ENCODE peak calls at places on chromosomes 6 and 20, in nine cellular contexts. One of them, this sample, is unnamed.

GRCh38 chr6:146169872-146170271 is 141.0 kb downstream of the GRM1 start:
- DNase-seq in fibroblast of lung: no peak
- DNase-seq in transverse colon: no peak
- DNase-seq in body of pancreas: no peak
- DNase-seq in heart left ventricle: no peak
- DNase-seq in endodermal cell: no peak
- DNase-seq in fibroblast of the aortic adventitia: no peak
- DNase-seq in GM23338: no peak
- DNase-seq in sigmoid colon: no peak
- DNase-seq in this sample: no peak

GRCh38 chr6:97189767-97190166 is 93.2 kb downstream of the MMS22L start:
- DNase-seq in fibroblast of lung: peak; percentile 83
- DNase-seq in endodermal cell: no peak
- DNase-seq in transverse colon: no peak
- DNase-seq in GM23338: no peak
- DNase-seq in heart left ventricle: no peak
- DNase-seq in sigmoid colon: no peak
- DNase-seq in fibroblast of the aortic adventitia: peak; percentile 69
- DNase-seq in body of pancreas: no peak
- DNase-seq in this sample: no peak

GRCh38 chr6:15682965-15683822 is 20.4 kb upstream of the DTNBP1 start:
- DNase-seq in transverse colon: peak; percentile 24
- DNase-seq in sigmoid colon: no peak
- DNase-seq in endodermal cell: no peak
- DNase-seq in body of pancreas: no peak
- DNase-seq in heart left ventricle: no peak
- DNase-seq in GM23338: no peak
- DNase-seq in fibroblast of the aortic adventitia: no peak
- DNase-seq in fibroblast of lung: no peak
- DNase-seq in this sample: no peak

GRCh38 chr6:11604836-11605506 is 67.4 kb downstream of the TMEM170B start:
- DNase-seq in transverse colon: no peak
- DNase-seq in GM23338: no peak
- DNase-seq in fibroblast of the aortic adventitia: no peak
- DNase-seq in endodermal cell: peak; percentile 16
- DNase-seq in sigmoid colon: no peak
- DNase-seq in heart left ventricle: no peak
- DNase-seq in fibroblast of lung: no peak
- DNase-seq in body of pancreas: no peak
- DNase-seq in this sample: no peak

GRCh38 chr6:168994966-168995365 is 258.7 kb downstream of the THBS2 start:
- DNase-seq in fibroblast of the aortic adventitia: no peak
- DNase-seq in endodermal cell: no peak
- DNase-seq in sigmoid colon: no peak
- DNase-seq in heart left ventricle: no peak
- DNase-seq in GM23338: no peak
- DNase-seq in transverse colon: no peak
- DNase-seq in body of pancreas: no peak
- DNase-seq in fibroblast of lung: peak; percentile 9
- DNase-seq in this sample: no peak

GRCh38 chr6:15062311-15063252 is 183.3 kb upstream of the JARID2 start:
- DNase-seq in endodermal cell: no peak
- DNase-seq in transverse colon: no peak
- DNase-seq in GM23338: no peak
- DNase-seq in heart left ventricle: no peak
- DNase-seq in body of pancreas: no peak
- DNase-seq in fibroblast of the aortic adventitia: peak; percentile 81
- DNase-seq in sigmoid colon: no peak
- DNase-seq in fibroblast of lung: peak; percentile 99
- DNase-seq in this sample: no peak

GRCh38 chr20:59603727-59604608 is at the start of gene PHACTR3:
- DNase-seq in body of pancreas: no peak
- DNase-seq in endodermal cell: peak; percentile 77
- DNase-seq in sigmoid colon: no peak
- DNase-seq in GM23338: peak; percentile 74
- DNase-seq in fibroblast of the aortic adventitia: no peak
- DNase-seq in transverse colon: no peak
- DNase-seq in fibroblast of lung: no peak
- DNase-seq in heart left ventricle: no peak
- DNase-seq in this sample: no peak

GRCh38 chr6:30100585-30101422 is 12.1 kb downstream of the TRIM31 start:
- DNase-seq in heart left ventricle: peak; percentile 60
- DNase-seq in endodermal cell: peak; percentile 77
- DNase-seq in GM23338: peak; percentile 77
- DNase-seq in fibroblast of the aortic adventitia: no peak
- DNase-seq in transverse colon: peak; percentile 85
- DNase-seq in fibroblast of lung: no peak
- DNase-seq in body of pancreas: peak; percentile 61
- DNase-seq in sigmoid colon: no peak
- DNase-seq in this sample: no peak

GRCh38 chr20:51396365-51396909 is 146.1 kb downstream of the NFATC2 start:
- DNase-seq in GM23338: no peak
- DNase-seq in transverse colon: no peak
- DNase-seq in fibroblast of lung: no peak
- DNase-seq in sigmoid colon: no peak
- DNase-seq in body of pancreas: no peak
- DNase-seq in heart left ventricle: no peak
- DNase-seq in fibroblast of the aortic adventitia: no peak
- DNase-seq in endodermal cell: no peak
- DNase-seq in this sample: no peak

GRCh38 chr6:149852180-149852579 is 12.0 kb downstream of the LRP11 start:
- DNase-seq in heart left ventricle: peak; percentile 36
- DNase-seq in transverse colon: no peak
- DNase-seq in fibroblast of the aortic adventitia: peak; percentile 62
- DNase-seq in GM23338: no peak
- DNase-seq in fibroblast of lung: peak; percentile 84
- DNase-seq in endodermal cell: no peak
- DNase-seq in sigmoid colon: no peak
- DNase-seq in body of pancreas: no peak
- DNase-seq in this sample: no peak

GRCh38 chr6:28522594-28523557 is 2.8 kb upstream of the GPX5 start:
- DNase-seq in transverse colon: no peak
- DNase-seq in heart left ventricle: no peak
- DNase-seq in GM23338: peak; percentile 73
- DNase-seq in fibroblast of the aortic adventitia: no peak
- DNase-seq in sigmoid colon: no peak
- DNase-seq in fibroblast of lung: no peak
- DNase-seq in body of pancreas: no peak
- DNase-seq in endodermal cell: peak; percentile 70
- DNase-seq in this sample: no peak

GRCh38 chr6:7975764-7976146 is 65.2 kb upstream of the TXNDC5 start:
- DNase-seq in sigmoid colon: no peak
- DNase-seq in fibroblast of lung: no peak
- DNase-seq in heart left ventricle: peak; percentile 66
- DNase-seq in endodermal cell: peak; percentile 58
- DNase-seq in body of pancreas: peak; percentile 7
- DNase-seq in fibroblast of the aortic adventitia: no peak
- DNase-seq in transverse colon: peak; percentile 56
- DNase-seq in GM23338: no peak
- DNase-seq in this sample: no peak

GRCh38 chr6:148448371-148449010 is 105.9 kb downstream of the SASH1 start:
- DNase-seq in transverse colon: no peak
- DNase-seq in sigmoid colon: no peak
- DNase-seq in fibroblast of the aortic adventitia: no peak
- DNase-seq in endodermal cell: peak; percentile 37
- DNase-seq in fibroblast of lung: no peak
- DNase-seq in heart left ventricle: no peak
- DNase-seq in body of pancreas: no peak
- DNase-seq in GM23338: no peak
- DNase-seq in this sample: no peak

GRCh38 chr6:89154131-89154530 is 8.3 kb downstream of the PM20D2 start:
- DNase-seq in heart left ventricle: no peak
- DNase-seq in sigmoid colon: no peak
- DNase-seq in fibroblast of the aortic adventitia: peak; percentile 26
- DNase-seq in GM23338: no peak
- DNase-seq in transverse colon: no peak
- DNase-seq in endodermal cell: no peak
- DNase-seq in fibroblast of lung: peak; percentile 41
- DNase-seq in body of pancreas: no peak
- DNase-seq in this sample: no peak

DNA sequence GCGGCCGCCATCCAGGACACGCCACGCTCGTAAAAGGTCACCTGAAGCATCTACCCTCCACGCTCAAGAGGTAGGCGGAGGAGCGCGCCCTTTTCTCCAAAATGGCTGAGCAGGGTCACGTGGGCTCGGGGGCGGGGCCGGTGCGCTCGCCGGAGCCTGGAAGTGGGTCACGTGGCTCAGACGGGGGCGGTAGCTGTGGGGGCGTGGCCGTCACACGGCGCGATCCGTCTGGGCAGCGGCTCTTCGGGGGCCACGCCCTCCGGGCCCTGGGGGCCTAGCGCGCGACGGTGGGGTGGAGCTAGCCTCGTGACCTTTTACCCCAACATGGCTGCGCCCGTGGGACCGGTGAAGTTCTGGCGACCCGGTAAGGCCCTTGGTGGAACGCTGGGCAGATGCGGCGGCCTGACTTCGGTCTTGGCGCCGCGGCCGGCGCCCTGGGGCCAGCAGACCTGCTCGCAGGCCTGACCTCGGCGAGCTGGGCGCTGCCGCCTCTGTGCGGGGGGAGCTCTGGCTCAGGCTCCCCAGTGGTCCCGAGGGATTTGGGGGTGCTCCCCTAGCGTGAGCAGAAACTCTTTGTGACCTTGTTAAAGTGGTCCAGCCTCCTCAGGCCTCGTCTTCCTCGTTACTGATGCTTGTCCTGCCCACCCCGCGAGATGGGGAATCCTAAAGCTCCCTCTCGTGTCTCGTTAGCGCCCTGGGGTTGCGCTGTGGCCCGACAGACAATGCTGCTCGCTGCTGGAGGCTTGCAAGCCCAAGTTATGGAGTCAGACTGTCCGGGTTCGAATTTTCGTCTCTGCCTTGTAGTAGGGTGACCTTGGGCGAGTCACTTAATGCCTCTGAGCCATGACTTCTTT is at the start of gene DHX35:
- DNase-seq in fibroblast of lung: peak; percentile 91
- DNase-seq in sigmoid colon: peak; percentile 99
- DNase-seq in body of pancreas: peak; percentile 98
- DNase-seq in heart left ventricle: peak; percentile 98
- DNase-seq in fibroblast of the aortic adventitia: peak; percentile 94
- DNase-seq in endodermal cell: peak; percentile 98
- DNase-seq in GM23338: peak; percentile 98
- DNase-seq in transverse colon: peak; percentile 99
- DNase-seq in this sample: peak; percentile 81
- TF ChIP-seq CTCF in fibroblast of lung: peak; percentile 46
- TF ChIP-seq CTCF in sigmoid colon: peak; percentile 15
- TF ChIP-seq CTCF in body of pancreas: no peak
- TF ChIP-seq CTCF in heart left ventricle: peak; percentile 64
- TF ChIP-seq CTCF in fibroblast of the aortic adventitia: peak; percentile 61
- TF ChIP-seq CTCF in endodermal cell: peak; percentile 28
- TF ChIP-seq CTCF in GM23338: no peak
- TF ChIP-seq CTCF in transverse colon: peak; percentile 37
- TF ChIP-seq CTCF in this sample: peak; percentile 25

GRCh38 chr20:36924167-36925045 is 27.1 kb downstream of the SAMHD1 start:
- DNase-seq in endodermal cell: no peak
- DNase-seq in heart left ventricle: no peak
- DNase-seq in transverse colon: no peak
- DNase-seq in sigmoid colon: no peak
- DNase-seq in fibroblast of lung: no peak
- DNase-seq in body of pancreas: no peak
- DNase-seq in fibroblast of the aortic adventitia: no peak
- DNase-seq in GM23338: no peak
- DNase-seq in this sample: no peak
- H3K4me3 ChIP-seq in endodermal cell: no peak overlapping the region
- H3K4me3 ChIP-seq in heart left ventricle: no peak overlapping the region
- H3K4me3 ChIP-seq in transverse colon: no peak overlapping the region
- H3K4me3 ChIP-seq in sigmoid colon: no peak overlapping the region
- H3K4me3 ChIP-seq in fibroblast of lung: no peak overlapping the region
- H3K4me3 ChIP-seq in body of pancreas: no peak overlapping the region
- H3K4me3 ChIP-seq in fibroblast of the aortic adventitia: no peak overlapping the region
- H3K4me3 ChIP-seq in GM23338: no peak overlapping the region
- H3K4me3 ChIP-seq in this sample: no peak overlapping the region

DNA sequence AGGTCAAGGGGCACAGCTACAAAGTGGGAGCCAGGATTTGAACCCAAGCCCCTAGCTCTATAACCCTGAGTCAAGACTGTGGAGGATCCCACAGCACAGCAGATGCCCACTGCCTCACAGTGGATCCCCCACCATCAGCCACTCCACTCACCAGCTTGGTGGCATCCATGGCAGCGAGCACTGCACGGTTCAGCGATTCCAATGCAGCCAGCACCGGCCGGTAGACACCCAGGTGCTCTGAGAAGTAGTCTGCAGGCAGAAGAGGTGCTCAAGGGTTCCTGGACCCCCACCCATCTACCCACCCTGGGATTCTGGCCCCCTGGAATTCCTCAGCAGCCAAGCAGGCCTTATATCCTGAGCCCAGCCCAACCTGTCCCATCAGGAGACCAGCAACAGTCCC is 2.5 kb downstream of the ACTL10 start:
- DNase-seq in heart left ventricle: peak; percentile 25
- DNase-seq in fibroblast of lung: no peak
- DNase-seq in fibroblast of the aortic adventitia: no peak
- DNase-seq in sigmoid colon: no peak
- DNase-seq in body of pancreas: no peak
- DNase-seq in endodermal cell: no peak
- DNase-seq in transverse colon: no peak
- DNase-seq in GM23338: no peak
- DNase-seq in this sample: no peak
- TF ChIP-seq CTCF in heart left ventricle: no peak
- TF ChIP-seq CTCF in fibroblast of lung: no peak
- TF ChIP-seq CTCF in fibroblast of the aortic adventitia: no peak
- TF ChIP-seq CTCF in sigmoid colon: no peak
- TF ChIP-seq CTCF in body of pancreas: no peak
- TF ChIP-seq CTCF in endodermal cell: no peak
- TF ChIP-seq CTCF in transverse colon: no peak
- TF ChIP-seq CTCF in GM23338: no peak
- TF ChIP-seq CTCF in this sample: no peak

GRCh38 chr6:34015576-34015975 is 130.3 kb downstream of the GRM4 start:
- DNase-seq in body of pancreas: no peak
- DNase-seq in GM23338: peak; percentile 82
- DNase-seq in transverse colon: no peak
- DNase-seq in heart left ventricle: no peak
- DNase-seq in fibroblast of lung: peak; percentile 53
- DNase-seq in fibroblast of the aortic adventitia: peak; percentile 4
- DNase-seq in sigmoid colon: no peak
- DNase-seq in endodermal cell: peak; percentile 80
- DNase-seq in this sample: no peak
- H3K4me3 ChIP-seq in body of pancreas: no peak overlapping the region
- H3K4me3 ChIP-seq in GM23338: no peak overlapping the region
- H3K4me3 ChIP-seq in transverse colon: no peak overlapping the region
- H3K4me3 ChIP-seq in heart left ventricle: no peak overlapping the region
- H3K4me3 ChIP-seq in fibroblast of lung: no peak overlapping the region
- H3K4me3 ChIP-seq in fibroblast of the aortic adventitia: no peak overlapping the region
- H3K4me3 ChIP-seq in sigmoid colon: no peak overlapping the region
- H3K4me3 ChIP-seq in endodermal cell: no peak overlapping the region
- H3K4me3 ChIP-seq in this sample: no peak overlapping the region

GRCh38 chr6:132161283-132161682 is 210.1 kb upstream of the CCN2 start:
- DNase-seq in GM23338: peak; percentile 75
- DNase-seq in body of pancreas: no peak
- DNase-seq in endodermal cell: peak; percentile 55
- DNase-seq in fibroblast of lung: peak; percentile 60
- DNase-seq in heart left ventricle: no peak
- DNase-seq in fibroblast of the aortic adventitia: peak; percentile 83
- DNase-seq in sigmoid colon: no peak
- DNase-seq in transverse colon: no peak
- DNase-seq in this sample: peak; percentile 32
- TF ChIP-seq CTCF in GM23338: peak; percentile 73
- TF ChIP-seq CTCF in body of pancreas: peak; percentile 42
- TF ChIP-seq CTCF in endodermal cell: peak; percentile 77
- TF ChIP-seq CTCF in fibroblast of lung: peak; percentile 74
- TF ChIP-seq CTCF in heart left ventricle: peak; percentile 60
- TF ChIP-seq CTCF in fibroblast of the aortic adventitia: peak; percentile 69
- TF ChIP-seq CTCF in sigmoid colon: peak; percentile 35
- TF ChIP-seq CTCF in transverse colon: peak; percentile 46
- TF ChIP-seq CTCF in this sample: peak; percentile 57

This sample was measured in HFF-Myc.